ENCODE peak calls at places on chromosomes 5 and 9, in nine cellular contexts. One of them, this sample, is unnamed.
A peak's percentile ranks its signal among the peaks of the same experiment; 100 is the strongest.

GRCh38 chr5:27312291-27312690 is 273.9 kb upstream of the CDH9 start:
- DNase-seq in WTC11: no peak
- DNase-seq in MCF 10A: no peak
- DNase-seq in ovary: no peak
- DNase-seq in thoracic aorta: no peak
- DNase-seq in neural crest cell: no peak
- DNase-seq in heart right ventricle: no peak
- DNase-seq in OCI-LY7: no peak
- DNase-seq in upper lobe of right lung: no peak
- DNase-seq in this sample: no peak

GRCh38 chr5:103101079-103101732 is 18.7 kb downstream of the GIN1 start:
- DNase-seq in WTC11: no peak
- DNase-seq in MCF 10A: no peak
- DNase-seq in ovary: no peak
- DNase-seq in thoracic aorta: no peak
- DNase-seq in neural crest cell: no peak
- DNase-seq in heart right ventricle: no peak
- DNase-seq in OCI-LY7: no peak
- DNase-seq in upper lobe of right lung: no peak
- DNase-seq in this sample: no peak

GRCh38 chr9:92468206-92468605 is 14.1 kb downstream of the ASPN start:
- DNase-seq in WTC11: no peak
- DNase-seq in MCF 10A: no peak
- DNase-seq in ovary: no peak
- DNase-seq in thoracic aorta: no peak
- DNase-seq in neural crest cell: no peak
- DNase-seq in heart right ventricle: no peak
- DNase-seq in OCI-LY7: no peak
- DNase-seq in upper lobe of right lung: no peak
- DNase-seq in this sample: no peak

GRCh38 chr5:14665110-14665822 is 748 bp downstream of the OTULIN start:
- DNase-seq in WTC11: no peak
- DNase-seq in MCF 10A: peak; percentile 38
- DNase-seq in ovary: peak; percentile 30
- DNase-seq in thoracic aorta: no peak
- DNase-seq in neural crest cell: peak; percentile 14
- DNase-seq in heart right ventricle: peak; percentile 30
- DNase-seq in OCI-LY7: peak; percentile 54
- DNase-seq in upper lobe of right lung: peak; percentile 69
- DNase-seq in this sample: no peak

GRCh38 chr9:15722888-15723287 is 170.0 kb downstream of the CCDC171 start:
- DNase-seq in WTC11: no peak
- DNase-seq in MCF 10A: no peak
- DNase-seq in ovary: no peak
- DNase-seq in thoracic aorta: no peak
- DNase-seq in neural crest cell: peak; percentile 6
- DNase-seq in heart right ventricle: no peak
- DNase-seq in OCI-LY7: no peak
- DNase-seq in upper lobe of right lung: no peak
- DNase-seq in this sample: no peak

GRCh38 chr5:84255318-84255717 is 129.4 kb downstream of the EDIL3 start:
- DNase-seq in WTC11: no peak
- DNase-seq in MCF 10A: peak; percentile 33
- DNase-seq in ovary: no peak
- DNase-seq in thoracic aorta: no peak
- DNase-seq in neural crest cell: no peak
- DNase-seq in heart right ventricle: no peak
- DNase-seq in OCI-LY7: peak; percentile 10
- DNase-seq in upper lobe of right lung: no peak
- DNase-seq in this sample: no peak

GRCh38 chr5:168875839-168876238 is 296.7 kb upstream of the PANK3 start:
- DNase-seq in WTC11: no peak
- DNase-seq in MCF 10A: no peak
- DNase-seq in ovary: no peak
- DNase-seq in thoracic aorta: no peak
- DNase-seq in neural crest cell: no peak
- DNase-seq in heart right ventricle: no peak
- DNase-seq in OCI-LY7: no peak
- DNase-seq in upper lobe of right lung: no peak
- DNase-seq in this sample: no peak

GRCh38 chr5:173925449-173926071 is 37.4 kb downstream of the CPEB4 start:
- DNase-seq in WTC11: peak; percentile 31
- DNase-seq in MCF 10A: peak; percentile 77
- DNase-seq in ovary: peak; percentile 57
- DNase-seq in thoracic aorta: no peak
- DNase-seq in neural crest cell: peak; percentile 24
- DNase-seq in heart right ventricle: peak; percentile 30
- DNase-seq in OCI-LY7: peak; percentile 72
- DNase-seq in upper lobe of right lung: no peak
- DNase-seq in this sample: no peak

GRCh38 chr5:34914671-34915138 is 599 bp downstream of the RAD1 start:
- DNase-seq in WTC11: peak; percentile 30
- DNase-seq in MCF 10A: no peak
- DNase-seq in ovary: peak; percentile 35
- DNase-seq in thoracic aorta: no peak
- DNase-seq in neural crest cell: no peak
- DNase-seq in heart right ventricle: peak; percentile 20
- DNase-seq in OCI-LY7: peak; percentile 44
- DNase-seq in upper lobe of right lung: peak; percentile 67
- DNase-seq in this sample: no peak

GRCh38 chr9:121823451-121824169 is 172.2 kb downstream of the DAB2IP start:
- DNase-seq in WTC11: no peak
- DNase-seq in MCF 10A: no peak
- DNase-seq in ovary: no peak
- DNase-seq in thoracic aorta: no peak
- DNase-seq in neural crest cell: no peak
- DNase-seq in heart right ventricle: no peak
- DNase-seq in OCI-LY7: no peak
- DNase-seq in upper lobe of right lung: no peak
- DNase-seq in this sample: no peak

GRCh38 chr9:34589656-34590375 is at the start of gene CNTFR:
- DNase-seq in WTC11: peak; percentile 63
- DNase-seq in MCF 10A: no peak
- DNase-seq in ovary: peak; percentile 76
- DNase-seq in thoracic aorta: no peak
- DNase-seq in neural crest cell: no peak
- DNase-seq in heart right ventricle: peak; percentile 54
- DNase-seq in OCI-LY7: no peak
- DNase-seq in upper lobe of right lung: no peak
- DNase-seq in this sample: no peak

GRCh38 chr5:6419340-6419852 is 29.3 kb upstream of the UBE2QL1 start:
- DNase-seq in WTC11: no peak
- DNase-seq in MCF 10A: peak; percentile 14
- DNase-seq in ovary: no peak
- DNase-seq in thoracic aorta: no peak
- DNase-seq in neural crest cell: no peak
- DNase-seq in heart right ventricle: no peak
- DNase-seq in OCI-LY7: no peak
- DNase-seq in upper lobe of right lung: no peak
- DNase-seq in this sample: no peak

DNA sequence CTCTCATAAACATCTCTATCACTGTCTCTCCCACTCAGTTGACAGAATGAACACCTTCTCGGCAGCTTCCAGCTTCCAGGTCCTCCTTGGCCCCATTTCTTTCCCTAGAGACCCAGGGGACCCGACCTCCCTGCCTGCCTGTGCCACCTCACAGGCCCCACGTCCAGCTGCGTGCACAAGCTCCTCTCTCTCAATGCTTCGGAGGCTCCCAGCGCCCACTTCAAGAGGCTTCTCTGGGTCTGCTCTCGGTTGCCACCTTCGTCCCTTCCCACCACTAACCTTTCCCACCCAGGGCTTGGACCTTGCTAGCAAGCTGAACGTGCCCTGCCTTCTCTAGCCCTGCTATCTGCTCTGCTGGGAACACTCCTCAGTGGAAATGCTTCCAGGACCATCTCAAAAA is 2.8 kb upstream of the N4BP3 start:
- DNase-seq in WTC11: no peak
- DNase-seq in MCF 10A: no peak
- DNase-seq in ovary: no peak
- DNase-seq in thoracic aorta: no peak
- DNase-seq in neural crest cell: no peak
- DNase-seq in heart right ventricle: no peak
- DNase-seq in OCI-LY7: no peak
- DNase-seq in upper lobe of right lung: no peak
- DNase-seq in this sample: no peak
- TF ChIP-seq CTCF in WTC11: no peak
- TF ChIP-seq CTCF in MCF 10A: no peak
- TF ChIP-seq CTCF in ovary: no peak
- TF ChIP-seq CTCF in thoracic aorta: no peak
- TF ChIP-seq CTCF in neural crest cell: no peak
- TF ChIP-seq CTCF in heart right ventricle: no peak
- TF ChIP-seq CTCF in OCI-LY7: no peak
- TF ChIP-seq CTCF in upper lobe of right lung: no peak
- TF ChIP-seq CTCF in this sample: no peak

GRCh38 chr5:148729182-148729581 is 74.9 kb upstream of the HTR4 start:
- DNase-seq in WTC11: no peak
- DNase-seq in MCF 10A: peak; percentile 27
- DNase-seq in ovary: no peak
- DNase-seq in thoracic aorta: no peak
- DNase-seq in neural crest cell: no peak
- DNase-seq in heart right ventricle: no peak
- DNase-seq in OCI-LY7: no peak
- DNase-seq in upper lobe of right lung: no peak
- DNase-seq in this sample: no peak
- TF ChIP-seq CTCF in WTC11: no peak
- TF ChIP-seq CTCF in MCF 10A: peak; percentile 19
- TF ChIP-seq CTCF in ovary: no peak
- TF ChIP-seq CTCF in thoracic aorta: no peak
- TF ChIP-seq CTCF in neural crest cell: peak; percentile 46
- TF ChIP-seq CTCF in heart right ventricle: peak; percentile 31
- TF ChIP-seq CTCF in OCI-LY7: peak; percentile 21
- TF ChIP-seq CTCF in upper lobe of right lung: no peak
- TF ChIP-seq CTCF in this sample: no peak

GRCh38 chr5:54159153-54159836 is 151.1 kb downstream of the ARL15 start:
- DNase-seq in WTC11: no peak
- DNase-seq in MCF 10A: peak; percentile 27
- DNase-seq in ovary: no peak
- DNase-seq in thoracic aorta: no peak
- DNase-seq in neural crest cell: no peak
- DNase-seq in heart right ventricle: no peak
- DNase-seq in OCI-LY7: peak; percentile 29
- DNase-seq in upper lobe of right lung: no peak
- DNase-seq in this sample: no peak
- TF ChIP-seq CTCF in WTC11: no peak
- TF ChIP-seq CTCF in MCF 10A: no peak
- TF ChIP-seq CTCF in ovary: no peak
- TF ChIP-seq CTCF in thoracic aorta: no peak
- TF ChIP-seq CTCF in neural crest cell: no peak
- TF ChIP-seq CTCF in heart right ventricle: no peak
- TF ChIP-seq CTCF in OCI-LY7: peak; percentile 37
- TF ChIP-seq CTCF in upper lobe of right lung: no peak
- TF ChIP-seq CTCF in this sample: no peak

GRCh38 chr5:143952809-143953208 is 140.8 kb downstream of the HMHB1 start:
- DNase-seq in WTC11: no peak
- DNase-seq in MCF 10A: no peak
- DNase-seq in ovary: no peak
- DNase-seq in thoracic aorta: no peak
- DNase-seq in neural crest cell: no peak
- DNase-seq in heart right ventricle: no peak
- DNase-seq in OCI-LY7: no peak
- DNase-seq in upper lobe of right lung: no peak
- DNase-seq in this sample: no peak

GRCh38 chr5:143955140-143955539 is 143.2 kb downstream of the HMHB1 start:
- DNase-seq in WTC11: no peak
- DNase-seq in MCF 10A: no peak
- DNase-seq in ovary: no peak
- DNase-seq in thoracic aorta: no peak
- DNase-seq in neural crest cell: no peak
- DNase-seq in heart right ventricle: no peak
- DNase-seq in OCI-LY7: no peak
- DNase-seq in upper lobe of right lung: no peak
- DNase-seq in this sample: no peak

GRCh38 chr5:143957455-143957854 is 145.5 kb downstream of the HMHB1 start:
- DNase-seq in WTC11: no peak
- DNase-seq in MCF 10A: no peak
- DNase-seq in ovary: no peak
- DNase-seq in thoracic aorta: no peak
- DNase-seq in neural crest cell: no peak
- DNase-seq in heart right ventricle: no peak
- DNase-seq in OCI-LY7: no peak
- DNase-seq in upper lobe of right lung: no peak
- DNase-seq in this sample: no peak
- TF ChIP-seq CTCF in WTC11: peak; percentile 26
- TF ChIP-seq CTCF in MCF 10A: peak; percentile 51
- TF ChIP-seq CTCF in ovary: no peak
- TF ChIP-seq CTCF in thoracic aorta: no peak
- TF ChIP-seq CTCF in neural crest cell: peak; percentile 58
- TF ChIP-seq CTCF in heart right ventricle: peak; percentile 12
- TF ChIP-seq CTCF in OCI-LY7: peak; percentile 61
- TF ChIP-seq CTCF in upper lobe of right lung: no peak
- TF ChIP-seq CTCF in this sample: no peak

This sample was measured in omental fat pad.